ENCODE peak calls at places on chromosomes 16 and 17, in four cellular contexts. L, R, Y and X are unnamed samples.
A peak's percentile ranks its signal among the peaks of the same experiment; 100 is the strongest.

GRCh38 chr17:45269912-45270311 is 8.0 kb upstream of the SPATA32 start:
- DNase-seq in L (no peak), R (no peak), Y (no peak), X (no peak)

GRCh38 chr17:40854175-40854814 is 12.7 kb downstream of the KRT12 start:
- DNase-seq in Y (no peak), R (peak; percentile 91), L (peak; percentile 87), X (peak; percentile 92)

GRCh38 chr16:24939224-24939623 is 75.9 kb downstream of the ARHGAP17 start:
- DNase-seq in R (no peak), Y (peak; percentile 60), L (no peak), X (no peak)

GRCh38 chr16:27398894-27399853 is 2.8 kb upstream of the IL21R start:
- DNase-seq in R (no peak), Y (no peak), L (no peak), X (no peak)

GRCh38 chr16:85465328-85466307 is 147.5 kb upstream of the GSE1 start:
- DNase-seq in Y (no peak), L (peak; percentile 36), R (peak; percentile 50), X (peak; percentile 58)

GRCh38 chr16:86632206-86632605 is 53.9 kb downstream of the FOXL1 start:
- DNase-seq in R (no peak), L (no peak), Y (peak; percentile 32), X (no peak)

GRCh38 chr16:56673916-56674315 is 4.3 kb downstream of the MT1H start:
- DNase-seq in Y (no peak), R (peak; percentile 35), L (peak; percentile 42), X (peak; percentile 46)

GRCh38 chr17:704111-704864 is 10.4 kb downstream of the VPS53 start:
- DNase-seq in R (no peak), L (no peak), Y (no peak), X (no peak)

GRCh38 chr17:41065829-41066624 is at the start of gene KRTAP2-4:
- DNase-seq in R (peak; percentile 90), L (peak; percentile 49), Y (no peak), X (peak; percentile 30)

GRCh38 chr16:30541502-30542329 is 7.1 kb upstream of the ZNF747 start:
- DNase-seq in R (peak; percentile 27), L (peak; percentile 80), Y (no peak), X (peak; percentile 69)

GRCh38 chr17:81405382-81406005 is 10.2 kb downstream of the BAHCC1 start:
- DNase-seq in R (no peak), L (peak; percentile 96), Y (no peak), X (no peak)

GRCh38 chr16:19377864-19378263 is 39.8 kb upstream of the TMC5 start:
- DNase-seq in Y (no peak), L (peak; percentile 4), R (no peak), X (no peak)

GRCh38 chr16:48444574-48444973 is 59.4 kb upstream of the SIAH1 start:
- DNase-seq in R (peak; percentile 90), Y (no peak), L (peak; percentile 93), X (peak; percentile 92)

GRCh38 chr17:66918896-66919295 is 45.6 kb upstream of the CACNG4 start:
- DNase-seq in Y (no peak), R (no peak), L (no peak), X (no peak)

GRCh38 chr17:66915792-66916191 is 48.7 kb upstream of the CACNG4 start:
- DNase-seq in Y (no peak), R (no peak), L (no peak), X (no peak)

GRCh38 chr17:66910651-66911285 is 53.7 kb upstream of the CACNG4 start:
- DNase-seq in Y (no peak), L (no peak), R (no peak), X (no peak)

GRCh38 chr17:66916946-66917345 is 47.6 kb upstream of the CACNG4 start:
- DNase-seq in R (no peak), Y (no peak), L (no peak), X (no peak)

GRCh38 chr17:66915204-66915611 is 49.3 kb upstream of the CACNG4 start:
- DNase-seq in Y (no peak), R (no peak), L (peak; percentile 10), X (no peak)
- TF ChIP-seq CTCF in Y (no peak), R (peak; percentile 51), L (peak; percentile 26), X (no peak)

GRCh38 chr16:77037696-77038347 is 153.2 kb upstream of the MON1B start:
- DNase-seq in L (no peak), Y (no peak), R (no peak), X (no peak)

GRCh38 chr16:77041468-77041867 is 149.5 kb upstream of the MON1B start:
- DNase-seq in R (no peak), Y (no peak), L (no peak), X (no peak)

DNA sequence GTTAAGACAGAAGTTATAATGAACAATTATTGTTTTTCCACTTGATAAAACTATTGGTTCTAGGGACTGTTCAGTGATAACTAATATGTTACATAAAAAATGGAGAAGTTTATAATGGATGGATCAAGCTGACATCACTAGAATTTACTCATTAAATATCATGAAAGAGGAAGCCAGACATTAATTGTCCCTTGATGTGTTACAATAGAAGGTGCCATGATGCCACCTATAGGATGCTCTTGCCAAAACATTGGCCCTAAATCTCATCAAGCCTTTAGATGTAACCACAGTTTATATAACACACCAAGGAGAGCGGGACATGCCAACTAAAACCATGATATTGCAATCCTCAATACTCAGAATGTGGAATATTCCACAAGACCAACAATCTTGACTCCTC is 147.9 kb upstream of the MON1B start:
- DNase-seq in R (no peak), L (peak; percentile 56), Y (no peak), X (peak; percentile 6)
- TF ChIP-seq CTCF in R (no peak), L (peak; percentile 64), Y (no peak), X (no peak)

GRCh38 chr17:14553847-14554246 is 253.0 kb downstream of the HS3ST3B1 start:
- DNase-seq in Y (no peak), R (no peak), L (no peak), X (no peak)
- TF ChIP-seq CTCF in Y (no peak), R (no peak), L (no peak), X (no peak)

GRCh38 chr17:73266796-73267195 is 5.1 kb upstream of the CPSF4L start:
- DNase-seq in R (no peak), Y (no peak), L (no peak), X (no peak)

GRCh38 chr17:73268582-73269328 is 7.1 kb upstream of the CPSF4L start:
- DNase-seq in R (no peak), Y (no peak), L (no peak), X (no peak)

GRCh38 chr17:73267648-73268537 is 6.2 kb upstream of the CPSF4L start:
- DNase-seq in L (no peak), Y (no peak), R (no peak), X (no peak)

GRCh38 chr17:73262676-73263642 is 1.3 kb upstream of the CPSF4L start:
- DNase-seq in L (no peak), Y (no peak), R (no peak), X (no peak)

DNA sequence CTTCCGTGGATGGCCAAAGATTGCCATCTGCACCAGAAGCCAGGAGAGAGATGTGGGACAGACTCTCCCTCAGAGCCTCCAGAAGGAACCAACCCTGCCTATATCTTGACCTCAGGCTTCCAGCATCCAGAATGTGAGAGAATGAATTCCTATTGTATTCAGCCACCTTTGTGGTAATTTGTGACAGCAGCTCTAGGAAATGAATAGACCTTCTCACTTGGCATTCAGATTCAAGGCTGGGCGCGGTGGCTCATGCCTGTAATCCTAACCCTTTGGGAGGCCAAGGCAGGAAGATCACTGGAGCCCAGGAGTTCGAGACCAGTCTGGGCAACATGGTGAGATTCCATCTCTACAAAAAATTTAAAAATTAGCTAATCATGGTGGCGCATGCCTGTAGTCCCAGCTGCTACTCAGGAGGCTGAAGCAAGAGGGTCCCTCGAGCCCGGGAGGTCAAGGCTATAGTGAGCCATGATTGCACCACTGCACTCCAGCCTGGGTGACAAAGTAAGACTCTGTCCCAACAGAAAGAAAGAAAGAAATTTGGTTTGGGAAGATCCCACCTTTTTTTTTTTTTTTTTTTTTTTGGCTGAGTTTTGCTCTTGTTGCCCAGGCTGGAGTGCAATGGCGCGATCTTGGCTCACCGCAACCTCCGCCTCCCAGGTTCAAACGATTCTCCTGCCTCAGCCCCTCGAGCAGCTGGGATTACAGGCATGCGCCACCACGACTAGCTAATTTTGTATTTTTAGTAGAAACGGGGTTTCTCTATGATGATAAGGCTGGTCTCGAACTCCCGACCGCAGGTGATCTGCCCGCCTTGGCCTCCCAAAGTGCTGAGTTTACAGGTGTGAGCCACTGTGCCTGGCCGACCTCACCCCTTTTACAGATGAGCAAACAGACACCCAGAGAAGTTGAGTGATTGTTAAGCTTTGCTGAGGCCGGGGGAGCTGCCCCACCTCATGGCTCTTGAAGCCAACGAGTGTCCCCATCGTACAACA is 4.3 kb upstream of the CPSF4L start:
- DNase-seq in L (no peak), R (no peak), Y (no peak), X (no peak)
- TF ChIP-seq CTCF in L (no peak), R (no peak), Y (no peak), X (no peak)

GRCh38 chr17:17849863-17850373 is 13.1 kb upstream of the SREBF1 start:
- DNase-seq in R (no peak), L (peak; percentile 51), Y (no peak), X (peak; percentile 57)
- TF ChIP-seq CTCF in R (peak; percentile 54), L (peak; percentile 38), Y (no peak), X (peak; percentile 48)

GRCh38 chr17:7441202-7441705 is 1.9 kb downstream of the FGF11 start:
- DNase-seq in Y (no peak), L (no peak), R (no peak), X (peak; percentile 35)

GRCh38 chr17:7439462-7440112 is at the start of gene FGF11:
- DNase-seq in R (no peak), L (no peak), Y (no peak), X (no peak)

GRCh38 chr17:7442142-7442541 is 2.7 kb upstream of the CHRNB1 start:
- DNase-seq in L (no peak), R (no peak), Y (no peak), X (no peak)

GRCh38 chr17:7440113-7440822 is 956 bp downstream of the FGF11 start:
- DNase-seq in Y (peak; percentile 91), L (no peak), R (no peak), X (peak; percentile 14)

GRCh38 chr17:7440823-7441174 is 1.5 kb downstream of the FGF11 start:
- DNase-seq in L (no peak), Y (no peak), R (no peak), X (no peak)
- TF ChIP-seq CTCF in L (peak; percentile 3), Y (no peak), R (peak; percentile 13), X (peak; percentile 2)